ENCODE peak calls at places on chromosomes 1 and 21, in five cellular contexts. I, Z, E, M and G are unnamed samples.
A peak's percentile ranks its signal among the peaks of the same experiment; 100 is the strongest.

GRCh38 chr1:41097105-41097504 is 75.6 kb upstream of the SLFNL1 start:
- DNase-seq in I (no peak), E (no peak), Z (no peak), M (peak; percentile 27), G (peak; percentile 22)

GRCh38 chr1:157249739-157250138 is 111.5 kb upstream of the ETV3 start:
- DNase-seq in I (no peak), M (no peak), Z (no peak), E (no peak), G (no peak)

GRCh38 chr1:119546641-119547040 is 39.6 kb downstream of the HSD3B1 start:
- DNase-seq in M (no peak), E (no peak), Z (no peak), I (no peak), G (no peak)

GRCh38 chr1:92764116-92764515 is 20.8 kb downstream of the EVI5 start:
- DNase-seq in M (no peak), E (no peak), Z (no peak), I (no peak), G (no peak)

GRCh38 chr1:156692958-156693857 is 12.2 kb downstream of the CRABP2 start:
- DNase-seq in Z (no peak), I (peak; percentile 98), M (no peak), E (peak; percentile 42), G (peak; percentile 22)

GRCh38 chr21:38327984-38328383 is 71.2 kb downstream of the KCNJ15 start:
- DNase-seq in I (no peak), M (no peak), E (no peak), Z (no peak), G (peak; percentile 62)

GRCh38 chr1:150507912-150508864 is at the start of gene ECM1:
- DNase-seq in Z (no peak), M (peak; percentile 86), I (no peak), E (peak; percentile 90), G (peak; percentile 73)

GRCh38 chr1:69121708-69122107 is 446.0 kb upstream of the LRRC7 start:
- DNase-seq in Z (peak; percentile 35), E (peak; percentile 12), I (no peak), M (peak; percentile 68), G (peak; percentile 25)

GRCh38 chr1:112040891-112041740 is 51.6 kb upstream of the KCND3 start:
- DNase-seq in M (no peak), I (no peak), Z (no peak), E (peak; percentile 54), G (no peak)

GRCh38 chr1:41608242-41608641 is 123.8 kb upstream of the EDN2 start:
- DNase-seq in E (peak; percentile 45), I (no peak), M (peak; percentile 54), Z (no peak), G (peak; percentile 38)

GRCh38 chr1:233671286-233671685 is 57.4 kb downstream of the KCNK1 start:
- DNase-seq in I (no peak), M (no peak), E (no peak), Z (no peak), G (no peak)

GRCh38 chr21:41957991-41958766 is 4.4 kb upstream of the C2CD2 start:
- DNase-seq in M (peak; percentile 96), E (peak; percentile 45), I (no peak), Z (peak; percentile 93), G (peak; percentile 95)

GRCh38 chr1:39178541-39179431 is 25.7 kb upstream of the MACF1 start:
- DNase-seq in M (peak; percentile 83), E (no peak), I (no peak), Z (no peak), G (peak; percentile 66)

GRCh38 chr1:17018849-17019248 is 7.1 kb upstream of the ATP13A2 start:
- DNase-seq in M (no peak), E (no peak), Z (no peak), I (no peak), G (no peak)

GRCh38 chr21:44440241-44441040 is 14.9 kb upstream of the LRRC3 start:
- DNase-seq in M (no peak), I (no peak), Z (no peak), E (no peak), G (no peak)

GRCh38 chr1:233725423-233725822 is 111.5 kb downstream of the KCNK1 start:
- DNase-seq in I (peak; percentile 24), E (no peak), Z (no peak), M (no peak), G (no peak)

GRCh38 chr1:217348960-217349664 is 281.8 kb downstream of the GPATCH2 start:
- DNase-seq in M (no peak), I (no peak), E (no peak), Z (no peak), G (no peak)

GRCh38 chr1:15417365-15417934 is 7.8 kb downstream of the EFHD2 start:
- DNase-seq in I (no peak), Z (no peak), M (peak; percentile 65), E (no peak), G (peak; percentile 77)

GRCh38 chr1:42290130-42290529 is 44.9 kb downstream of the FOXJ3 start:
- DNase-seq in M (no peak), Z (no peak), I (no peak), E (no peak), G (no peak)

GRCh38 chr1:234597894-234598293 is 12.1 kb downstream of the IRF2BP2 start:
- DNase-seq in M (peak; percentile 78), Z (no peak), E (peak; percentile 47), I (peak; percentile 34), G (peak; percentile 72)

GRCh38 chr1:98049370-98050115 is 128.7 kb upstream of the DPYD start:
- DNase-seq in I (peak; percentile 36), M (peak; percentile 42), E (peak; percentile 50), Z (no peak), G (peak; percentile 42)

GRCh38 chr21:32392299-32392879 is 423 bp downstream of the URB1 start:
- DNase-seq in Z (no peak), I (no peak), E (peak; percentile 26), M (peak; percentile 43), G (peak; percentile 10)

GRCh38 chr1:66556161-66556611 is 22.2 kb downstream of the SGIP1 start:
- DNase-seq in E (no peak), I (no peak), M (no peak), Z (no peak), G (no peak)

GRCh38 chr1:234696986-234697385 is 87.0 kb upstream of the IRF2BP2 start:
- DNase-seq in E (no peak), I (no peak), M (no peak), Z (peak; percentile 57), G (peak; percentile 11)

GRCh38 chr21:41779659-41780058 is 12.8 kb upstream of the RIPK4 start:
- DNase-seq in E (peak; percentile 49), Z (no peak), I (no peak), M (no peak), G (no peak)

GRCh38 chr1:228307218-228308023 is 99.2 kb downstream of the TRIM11 start:
- DNase-seq in Z (no peak), I (no peak), E (no peak), M (no peak), G (no peak)

GRCh38 chr1:88237026-88237425 is 447.0 kb upstream of the PKN2 start:
- DNase-seq in I (no peak), M (no peak), E (peak; percentile 68), Z (peak; percentile 33), G (peak; percentile 27)

DNA sequence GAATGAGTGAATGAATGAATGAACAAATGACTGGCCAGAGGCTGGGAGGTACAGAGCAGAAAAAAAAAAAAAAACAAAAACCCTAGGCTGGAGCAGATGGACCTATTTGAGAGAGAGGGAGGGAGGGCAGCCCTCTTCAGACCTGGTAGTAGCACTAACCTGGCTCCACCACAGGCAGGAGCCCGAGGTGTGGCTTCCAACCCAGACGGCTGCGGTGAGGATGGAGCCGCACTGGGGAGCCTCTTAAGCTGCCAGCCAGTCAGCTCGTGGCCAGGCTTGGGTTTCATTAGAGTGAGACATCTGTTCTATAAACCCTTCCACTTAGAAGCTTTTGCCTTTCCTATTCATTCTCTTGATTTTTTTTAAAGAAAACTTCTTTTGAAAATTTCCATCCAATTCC is 16.8 kb downstream of the LGR6 start:
- DNase-seq in Z (peak; percentile 64), M (peak; percentile 48), I (peak; percentile 50), E (peak; percentile 38), G (peak; percentile 57)
- TF ChIP-seq CTCF in Z (peak; percentile 60), M (peak; percentile 38), I (no peak), E (peak; percentile 11), G (peak; percentile 30)

DNA sequence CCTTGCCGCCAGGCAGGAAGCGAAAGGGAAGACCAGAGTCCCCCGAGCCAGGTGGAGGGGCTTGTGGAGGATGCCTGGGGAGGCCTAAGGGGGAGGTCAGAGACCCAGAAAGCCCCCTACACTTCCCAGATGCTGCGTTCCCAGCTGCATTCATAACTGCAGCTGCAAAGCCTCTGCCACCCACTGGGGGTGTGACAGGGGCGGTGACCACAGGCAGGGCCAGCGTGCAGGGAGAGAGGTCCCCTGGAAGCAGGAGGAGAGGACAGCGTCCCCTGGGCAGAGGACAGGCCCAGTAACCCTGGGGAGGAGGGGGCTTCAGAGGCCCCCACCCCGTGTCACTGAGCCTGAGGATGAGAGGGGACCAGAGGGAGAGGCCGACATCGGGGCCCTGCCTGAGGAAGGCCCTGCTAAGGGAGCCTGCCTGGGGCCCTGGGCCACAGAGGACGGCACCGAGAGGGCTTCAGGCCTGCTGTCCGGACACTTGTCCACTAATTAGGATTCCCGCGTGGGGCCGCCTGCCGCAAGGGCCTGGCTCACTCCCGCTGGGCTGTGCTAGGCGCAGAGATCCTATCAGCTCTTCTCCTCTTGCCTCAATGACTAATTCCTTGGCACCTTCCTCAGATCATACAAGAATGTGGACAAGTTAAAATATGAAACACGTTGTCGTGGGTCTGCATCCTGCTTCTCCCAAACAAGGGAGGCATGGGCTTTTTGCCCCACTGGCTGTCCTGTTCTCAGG is 49.1 kb upstream of the CCDC27 start:
- DNase-seq in I (no peak), M (peak; percentile 63), Z (no peak), E (no peak), G (no peak)
- TF ChIP-seq CTCF in I (no peak), M (peak; percentile 13), Z (no peak), E (no peak), G (no peak)

GRCh38 chr1:180945151-180945550 is 32.5 kb downstream of the KIAA1614 start:
- DNase-seq in Z (no peak), I (no peak), M (no peak), E (no peak), G (no peak)
- TF ChIP-seq CTCF in Z (no peak), I (no peak), M (no peak), E (no peak), G (no peak)

GRCh38 chr1:182484067-182484466 is 34.1 kb downstream of the RGSL1 start:
- DNase-seq in E (no peak), I (no peak), M (no peak), Z (no peak), G (no peak)

GRCh38 chr1:182488803-182489202 is 38.9 kb downstream of the RGSL1 start:
- DNase-seq in I (no peak), M (no peak), E (no peak), Z (no peak), G (no peak)

GRCh38 chr1:182485861-182486260 is 35.9 kb downstream of the RGSL1 start:
- DNase-seq in Z (no peak), M (no peak), I (no peak), E (no peak), G (no peak)

DNA sequence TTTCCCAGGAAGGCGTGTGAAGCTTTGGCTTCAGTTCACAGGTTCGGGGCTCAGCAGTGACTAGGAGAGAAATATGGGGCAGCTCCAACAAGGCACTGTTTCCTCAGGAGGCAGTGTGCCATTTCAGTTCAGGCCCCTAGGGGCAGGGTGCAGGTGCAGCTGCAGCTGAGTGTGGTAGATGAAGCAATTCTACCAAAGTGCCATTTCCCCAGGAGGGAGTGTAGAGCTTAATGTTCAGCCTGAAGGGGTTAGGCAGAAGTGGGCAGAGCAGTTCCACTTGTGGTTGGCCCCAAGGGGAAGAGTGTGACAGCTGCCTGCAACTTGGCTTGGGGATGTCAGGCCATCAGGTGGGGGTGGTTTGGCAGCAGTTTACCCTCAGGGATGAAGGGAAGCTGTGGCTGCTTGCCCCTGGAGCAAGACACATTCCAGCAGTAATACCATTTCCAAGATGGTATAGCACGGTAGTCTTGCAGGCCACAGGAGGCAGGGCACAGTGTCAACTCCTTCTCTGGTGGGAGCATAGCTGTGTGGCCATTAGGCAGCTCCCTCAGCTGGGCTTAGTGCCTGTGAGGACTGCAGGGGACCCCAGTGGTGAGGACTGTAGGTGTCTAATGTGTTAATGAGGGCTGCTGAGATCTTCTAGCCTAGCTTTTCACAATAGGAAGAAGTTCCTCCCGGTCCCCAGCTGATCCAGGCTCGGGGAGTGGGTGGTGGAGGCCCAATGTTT is 34.7 kb downstream of the RGSL1 start:
- DNase-seq in E (peak; percentile 12), M (no peak), Z (no peak), I (peak; percentile 54), G (no peak)
- TF ChIP-seq CTCF in E (peak; percentile 45), M (peak; percentile 12), Z (no peak), I (peak; percentile 40), G (peak; percentile 11)